ENCODE peak calls at places on chromosomes 6 and 20, in four cellular contexts. S, D, N and I are unnamed samples.

GRCh38 chr6:62298745-62299392 is 12.8 kb upstream of the KHDRBS2 start:
- DNase-seq in S (no peak), D (no peak), N (no peak), I (no peak)

GRCh38 chr6:69061066-69061465 is 426.0 kb downstream of the ADGRB3 start:
- DNase-seq in S (no peak), D (no peak), N (no peak), I (no peak)

GRCh38 chr6:111550953-111551352 is 54.7 kb downstream of the TRAF3IP2 start:
- DNase-seq in S (no peak), D (no peak), N (no peak), I (no peak)

GRCh38 chr6:109934293-109934692 is 43.8 kb upstream of the GPR6 start:
- DNase-seq in S (no peak), D (no peak), N (no peak), I (no peak)

GRCh38 chr6:54717849-54718455 is 128.6 kb upstream of the FAM83B start:
- DNase-seq in S (no peak), D (peak), N (peak), I (peak)

GRCh38 chr20:59007758-59008511 is 881 bp upstream of the CTSZ start:
- DNase-seq in S (no peak), D (no peak), N (no peak), I (no peak)

GRCh38 chr6:64034840-64035656 is 399.4 kb downstream of the PHF3 start:
- DNase-seq in S (no peak), D (peak), N (no peak), I (no peak)

GRCh38 chr6:168180548-168181011 is 101.6 kb upstream of the FRMD1 start:
- DNase-seq in S (no peak), D (no peak), N (peak), I (no peak)

GRCh38 chr6:90401933-90402830 is 105.5 kb upstream of the BACH2 start:
- DNase-seq in S (no peak), D (peak), N (no peak), I (peak)

GRCh38 chr6:87277123-87277522 is 45.3 kb upstream of the SMIM8 start:
- DNase-seq in S (no peak), D (peak), N (no peak), I (no peak)

GRCh38 chr6:153001767-153002612 is 519 bp downstream of the MTRF1L start:
- DNase-seq in S (no peak), D (no peak), N (no peak), I (peak)

GRCh38 chr6:146850238-146850896 is 251.6 kb downstream of the ADGB start:
- DNase-seq in S (no peak), D (peak), N (no peak), I (peak)

GRCh38 chr20:5168582-5169396 is 42.0 kb downstream of the CDS2 start:
- DNase-seq in S (no peak), D (peak), N (peak), I (peak)

GRCh38 chr6:2792330-2792729 is 27.1 kb downstream of the WRNIP1 start:
- DNase-seq in S (no peak), D (peak), N (no peak), I (no peak)

GRCh38 chr20:2088904-2089303 is 12.7 kb upstream of the STK35 start:
- DNase-seq in S (no peak), D (no peak), N (no peak), I (no peak)

GRCh38 chr20:12177657-12178293 is 260.1 kb downstream of the BTBD3 start:
- DNase-seq in S (no peak), D (no peak), N (no peak), I (no peak)

GRCh38 chr6:89489078-89489477 is 56.1 kb downstream of the ANKRD6 start:
- DNase-seq in S (no peak), D (no peak), N (no peak), I (no peak)

GRCh38 chr6:40743226-40743625 is 156.1 kb upstream of the LRFN2 start:
- DNase-seq in S (no peak), D (no peak), N (peak), I (peak)

GRCh38 chr20:39893013-39893685 is 795.9 kb downstream of the MAFB start:
- DNase-seq in S (no peak), D (peak), N (no peak), I (no peak)

GRCh38 chr6:136201735-136202134 is 48.4 kb downstream of the MTFR2 start:
- DNase-seq in S (no peak), D (peak), N (no peak), I (no peak)

GRCh38 chr6:90537723-90538407 is 49.0 kb downstream of the MAP3K7 start:
- DNase-seq in S (no peak), D (no peak), N (no peak), I (no peak)

GRCh38 chr6:132070356-132070755 is 119.2 kb upstream of the CCN2 start:
- DNase-seq in S (no peak), D (no peak), N (no peak), I (no peak)

GRCh38 chr6:107390685-107391084 is 68.7 kb downstream of the PDSS2 start:
- DNase-seq in S (no peak), D (no peak), N (no peak), I (no peak)

GRCh38 chr20:37519508-37520416 is 1.3 kb upstream of the NNAT start:
- DNase-seq in S (no peak), D (no peak), N (no peak), I (peak)

GRCh38 chr6:161073940-161074339 is 82.4 kb downstream of the MAP3K4 start:
- DNase-seq in S (no peak), D (no peak), N (no peak), I (no peak)

GRCh38 chr6:133701633-133702331 is 187.1 kb upstream of the TCF21 start:
- DNase-seq in S (no peak), D (peak), N (no peak), I (no peak)

GRCh38 chr6:152401978-152402377 is 235.2 kb downstream of the SYNE1 start:
- DNase-seq in S (no peak), D (peak), N (no peak), I (no peak)

GRCh38 chr6:1864496-1864895 is 254.8 kb downstream of the FOXC1 start:
- DNase-seq in S (no peak), D (no peak), N (no peak), I (peak)

GRCh38 chr20:62025832-62026563 is 39.7 kb downstream of the TAF4 start:
- DNase-seq in S (no peak), D (peak), N (no peak), I (peak)
- H3K23ac ChIP-seq in S (no peak), D (no peak), N (no peak), I (peak)

GRCh38 chr6:158211273-158212055 is 43.3 kb downstream of the GTF2H5 start:
- DNase-seq in S (no peak), D (peak), N (no peak), I (no peak)
- H3K56ac ChIP-seq in S (no peak), D (peak), N (no peak), I (no peak)

GRCh38 chr20:57793421-57793820 is 83.6 kb upstream of the PMEPA1 start:
- DNase-seq in S (no peak), D (no peak), N (no peak), I (no peak)
- H3K23ac ChIP-seq in S (no peak), D (no peak), N (no peak), I (no peak)

GRCh38 chr6:158663465-158664167 is 13.8 kb downstream of the SYTL3 start:
- DNase-seq in S (no peak), D (no peak), N (no peak), I (no peak)
- H3K56ac ChIP-seq in S (no peak), D (no peak), N (no peak), I (no peak)

GRCh38 chr20:57527728-57528127 is 2.8 kb upstream of the CTCFL start:
- DNase-seq in S (no peak), D (no peak), N (no peak), I (no peak)

GRCh38 chr20:57528148-57528547 is 3.2 kb upstream of the CTCFL start:
- DNase-seq in S (no peak), D (no peak), N (no peak), I (no peak)

GRCh38 chr20:57530327-57530981 is 5.5 kb upstream of the CTCFL start:
- DNase-seq in S (no peak), D (no peak), N (no peak), I (no peak)

GRCh38 chr20:57529160-57529585 is 4.2 kb upstream of the CTCFL start:
- DNase-seq in S (no peak), D (no peak), N (no peak), I (no peak)

GRCh38 chr20:57529810-57530209 is 4.9 kb upstream of the CTCFL start:
- DNase-seq in S (no peak), D (no peak), N (no peak), I (no peak)
- H3K23ac ChIP-seq in S (no peak), D (no peak), N (no peak), I (no peak)

GRCh38 chr6:117906905-117907599 is at the start of gene SLC35F1:
- DNase-seq in S (no peak), D (peak), N (peak), I (peak)
- H3K56ac ChIP-seq in S (peak), D (no peak), N (no peak), I (peak)

GRCh38 chr20:32585011-32585518 is at the start of gene NOL4L:
- DNase-seq in S (no peak), D (no peak), N (no peak), I (no peak)

GRCh38 chr20:32583581-32584045 is 1.5 kb downstream of the NOL4L start:
- DNase-seq in S (no peak), D (no peak), N (no peak), I (peak)

GRCh38 chr20:32585519-32586127 is 490 bp upstream of the NOL4L start:
- DNase-seq in S (no peak), D (no peak), N (no peak), I (no peak)

GRCh38 chr20:32588040-32588439 is 2.9 kb upstream of the NOL4L start:
- DNase-seq in S (no peak), D (no peak), N (no peak), I (no peak)

GRCh38 chr20:32586291-32586690 is 1.2 kb upstream of the NOL4L start:
- DNase-seq in S (no peak), D (no peak), N (no peak), I (no peak)
- H3K23ac ChIP-seq in S (no peak), D (no peak), N (no peak), I (no peak)

DNA sequence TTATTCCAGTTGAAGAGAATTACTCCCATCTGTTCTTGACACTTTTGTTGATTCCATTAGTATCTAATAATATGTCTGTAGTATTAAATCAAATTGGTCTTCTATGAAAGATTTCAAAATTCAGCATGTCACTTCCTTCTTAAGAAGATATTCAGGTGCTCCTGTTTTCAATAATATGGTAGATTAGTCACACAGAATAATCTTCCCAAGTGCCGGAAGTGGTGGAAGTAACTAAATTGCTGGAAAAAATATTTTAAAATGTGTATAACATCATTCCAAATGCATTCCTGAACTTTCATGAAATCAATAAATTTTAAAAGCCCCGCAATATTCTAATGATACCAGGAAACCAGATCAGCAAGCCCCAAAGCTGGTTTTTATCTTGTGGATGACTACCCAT is 281.3 kb downstream of the EPM2A start:
- DNase-seq in S (no peak), D (no peak), N (no peak), I (no peak)
- H3K56ac ChIP-seq in S (no peak), D (no peak), N (no peak), I (no peak)

GRCh38 chr20:48788486-48789072 is 39.2 kb downstream of the PREX1 start:
- DNase-seq in S (no peak), D (no peak), N (no peak), I (no peak)

GRCh38 chr20:48789781-48790544 is 37.8 kb downstream of the PREX1 start:
- DNase-seq in S (no peak), D (no peak), N (no peak), I (no peak)

GRCh38 chr20:48789185-48789668 is 38.6 kb downstream of the PREX1 start:
- DNase-seq in S (no peak), D (no peak), N (no peak), I (no peak)

GRCh38 chr20:48791666-48792071 is 36.1 kb downstream of the PREX1 start:
- DNase-seq in S (no peak), D (peak), N (no peak), I (no peak)

GRCh38 chr20:48791014-48791413 is 36.8 kb downstream of the PREX1 start:
- DNase-seq in S (no peak), D (no peak), N (no peak), I (no peak)
- H3K23ac ChIP-seq in S (no peak), D (no peak), N (no peak), I (no peak)

GRCh38 chr6:166004491-166005275 is 163.0 kb downstream of the TBXT start:
- DNase-seq in S (no peak), D (no peak), N (no peak), I (no peak)

GRCh38 chr6:166001359-166001758 is 166.3 kb downstream of the TBXT start:
- DNase-seq in S (no peak), D (no peak), N (no peak), I (no peak)

GRCh38 chr6:166005401-166005845 is 162.2 kb downstream of the TBXT start:
- DNase-seq in S (no peak), D (peak), N (no peak), I (no peak)

GRCh38 chr6:166005846-166006592 is 161.6 kb downstream of the TBXT start:
- DNase-seq in S (no peak), D (peak), N (peak), I (peak)

GRCh38 chr6:166003569-166003968 is 164.1 kb downstream of the TBXT start:
- DNase-seq in S (no peak), D (no peak), N (peak), I (no peak)
- H3K56ac ChIP-seq in S (no peak), D (no peak), N (no peak), I (no peak)